ENCODE peak calls at places on chromosome 1, in ten cellular contexts. P, H, U, M, D, Y, J, G, K and O are unnamed samples.

GRCh38 chr1:43446388-43446740 is 7.4 kb downstream of the HYI start:
- DNase-seq in P (no peak), H (no peak), U (no peak), M (no peak), D (no peak), Y (peak; percentile 34), J (no peak), G (no peak), K (no peak), O (no peak)

GRCh38 chr1:91803133-91803532 is 82.8 kb downstream of the TGFBR3 start:
- DNase-seq in P (no peak), H (no peak), U (peak; percentile 84), M (no peak), D (no peak), Y (no peak), J (no peak), G (no peak), K (no peak), O (no peak)

GRCh38 chr1:9753121-9753531 is 70.6 kb downstream of the CLSTN1 start:
- DNase-seq in P (no peak), H (no peak), U (peak; percentile 74), M (peak; percentile 80), D (peak; percentile 84), Y (peak; percentile 75), J (no peak), G (peak; percentile 83), K (no peak), O (peak; percentile 79)

GRCh38 chr1:235557495-235557894 is 53.2 kb upstream of the B3GALNT2 start:
- DNase-seq in P (no peak), H (peak; percentile 37), U (no peak), M (peak; percentile 36), D (no peak), Y (peak; percentile 6), J (no peak), G (no peak), K (peak; percentile 15), O (no peak)

GRCh38 chr1:212062832-212063438 is 27.4 kb downstream of the DTL start:
- DNase-seq in P (peak; percentile 28), H (peak; percentile 47), U (peak; percentile 44), M (peak; percentile 73), D (peak; percentile 43), Y (peak; percentile 76), J (no peak), G (no peak), K (peak; percentile 60), O (peak; percentile 24)

GRCh38 chr1:154755858-154756730 is 114.0 kb downstream of the KCNN3 start:
- DNase-seq in P (no peak), H (no peak), U (no peak), M (peak; percentile 30), D (peak; percentile 62), Y (peak; percentile 53), J (no peak), G (peak; percentile 68), K (no peak), O (no peak)

GRCh38 chr1:27071049-27071416 is 58.4 kb upstream of the TENT5B start:
- DNase-seq in P (peak; percentile 41), H (no peak), U (peak; percentile 40), M (no peak), D (no peak), Y (no peak), J (no peak), G (peak; percentile 35), K (no peak), O (no peak)

GRCh38 chr1:230012093-230012393 is 55.0 kb upstream of the GALNT2 start:
- DNase-seq in P (no peak), H (no peak), U (no peak), M (no peak), D (no peak), Y (no peak), J (no peak), G (no peak), K (no peak), O (no peak)

GRCh38 chr1:218384576-218384975 is 39.4 kb downstream of the TGFB2 start:
- DNase-seq in P (no peak), H (no peak), U (peak; percentile 26), M (peak; percentile 84), D (peak; percentile 79), Y (peak; percentile 63), J (no peak), G (peak; percentile 76), K (no peak), O (no peak)

GRCh38 chr1:942864-943533 is 16.1 kb downstream of the NOC2L start:
- DNase-seq in P (no peak), H (no peak), U (no peak), M (no peak), D (peak; percentile 70), Y (no peak), J (no peak), G (peak; percentile 56), K (no peak), O (peak; percentile 27)

GRCh38 chr1:161511018-161511755 is 5.9 kb downstream of the FCGR2A start:
- DNase-seq in P (no peak), H (no peak), U (no peak), M (no peak), D (no peak), Y (no peak), J (no peak), G (no peak), K (no peak), O (no peak)

GRCh38 chr1:11749203-11749689 is 12.7 kb upstream of the C1orf167 start:
- DNase-seq in P (peak; percentile 54), H (peak; percentile 45), U (no peak), M (peak; percentile 56), D (peak; percentile 12), Y (peak; percentile 61), J (no peak), G (no peak), K (peak; percentile 62), O (no peak)

GRCh38 chr1:208409171-208409570 is 165.0 kb upstream of the PLXNA2 start:
- DNase-seq in P (no peak), H (no peak), U (no peak), M (no peak), D (peak; percentile 3), Y (no peak), J (no peak), G (no peak), K (no peak), O (peak; percentile 13)

GRCh38 chr1:201675143-201675542 is 136.2 kb downstream of the NAV1 start:
- DNase-seq in P (no peak), H (no peak), U (no peak), M (no peak), D (no peak), Y (no peak), J (no peak), G (no peak), K (no peak), O (no peak)

GRCh38 chr1:219176168-219176567 is 2.5 kb downstream of the LYPLAL1 start:
- DNase-seq in P (no peak), H (no peak), U (no peak), M (no peak), D (no peak), Y (no peak), J (no peak), G (no peak), K (no peak), O (no peak)

GRCh38 chr1:217953922-217954321 is 322.8 kb downstream of the SPATA17 start:
- DNase-seq in P (no peak), H (no peak), U (no peak), M (peak; percentile 97), D (no peak), Y (no peak), J (no peak), G (no peak), K (no peak), O (no peak)

GRCh38 chr1:211036701-211037494 is 97.0 kb downstream of the KCNH1 start:
- DNase-seq in P (no peak), H (no peak), U (peak; percentile 56), M (peak; percentile 99), D (peak; percentile 97), Y (peak; percentile 94), J (no peak), G (peak; percentile 95), K (no peak), O (peak; percentile 90)

GRCh38 chr1:16615253-16616252 is 2.2 kb upstream of the NBPF1 start:
- DNase-seq in P (no peak), H (no peak), U (no peak), M (no peak), D (no peak), Y (no peak), J (no peak), G (no peak), K (no peak), O (no peak)

GRCh38 chr1:168636642-168637111 is 60.3 kb downstream of the XCL1 start:
- DNase-seq in P (no peak), H (no peak), U (peak; percentile 76), M (peak; percentile 67), D (peak; percentile 84), Y (no peak), J (no peak), G (peak; percentile 41), K (no peak), O (no peak)

GRCh38 chr1:198655464-198656121 is 16.8 kb downstream of the PTPRC start:
- DNase-seq in P (no peak), H (no peak), U (no peak), M (no peak), D (peak; percentile 78), Y (peak; percentile 4), J (no peak), G (no peak), K (peak; percentile 47), O (no peak)

GRCh38 chr1:11072216-11072917 is 12.5 kb upstream of the SRM start:
- DNase-seq in P (no peak), H (no peak), U (no peak), M (no peak), D (no peak), Y (no peak), J (no peak), G (no peak), K (no peak), O (no peak)

GRCh38 chr1:191804311-191804710 is 354.0 kb upstream of the RGS18 start:
- DNase-seq in P (no peak), H (no peak), U (no peak), M (no peak), D (no peak), Y (no peak), J (no peak), G (no peak), K (no peak), O (no peak)

GRCh38 chr1:230826166-230826875 is 42.0 kb downstream of the C1orf198 start:
- DNase-seq in P (no peak), H (no peak), U (no peak), M (no peak), D (no peak), Y (no peak), J (no peak), G (no peak), K (no peak), O (no peak)

GRCh38 chr1:234901491-234902049 is 227.1 kb downstream of the TOMM20 start:
- DNase-seq in P (no peak), H (no peak), U (no peak), M (no peak), D (no peak), Y (peak; percentile 45), J (no peak), G (no peak), K (no peak), O (no peak)

GRCh38 chr1:177898377-177898648 is 71.5 kb downstream of the SEC16B start:
- DNase-seq in P (no peak), H (no peak), U (no peak), M (no peak), D (no peak), Y (no peak), J (no peak), G (no peak), K (no peak), O (no peak)

GRCh38 chr1:147804942-147805723 is 44.7 kb upstream of the GJA5 start:
- DNase-seq in P (no peak), H (no peak), U (no peak), M (no peak), D (no peak), Y (no peak), J (no peak), G (no peak), K (no peak), O (no peak)

GRCh38 chr1:36989260-36989659 is 45.1 kb downstream of the GRIK3 start:
- DNase-seq in P (no peak), H (no peak), U (no peak), M (no peak), D (no peak), Y (no peak), J (no peak), G (no peak), K (no peak), O (no peak)